ENCODE peak calls at places on chromosomes 4 and X, in seven cellular contexts. One of them, this sample, is unnamed.

GRCh38 chr4:175833574-175834350 is 21.7 kb upstream of the GPM6A start:
- DNase-seq in ureter: no peak
- DNase-seq in NCI-H2081: peak
- DNase-seq in astrocyte: peak
- DNase-seq in stomach: no peak
- DNase-seq in T-cell: no peak
- DNase-seq in activated T-cell treated with anti-CD3 and anti-CD28 coated beads for 24 hours: no peak
- DNase-seq in this sample: no peak

GRCh38 chr4:39362827-39363226 is 3.3 kb downstream of the RFC1 start:
- DNase-seq in ureter: no peak
- DNase-seq in NCI-H2081: no peak
- DNase-seq in astrocyte: peak
- DNase-seq in stomach: no peak
- DNase-seq in T-cell: no peak
- DNase-seq in activated T-cell treated with anti-CD3 and anti-CD28 coated beads for 24 hours: no peak
- DNase-seq in this sample: peak

GRCh38 chr4:146318894-146319293 is 104.6 kb downstream of the REELD1 start:
- DNase-seq in ureter: no peak
- DNase-seq in NCI-H2081: no peak
- DNase-seq in astrocyte: no peak
- DNase-seq in stomach: no peak
- DNase-seq in T-cell: no peak
- DNase-seq in activated T-cell treated with anti-CD3 and anti-CD28 coated beads for 24 hours: no peak
- DNase-seq in this sample: no peak

GRCh38 chr4:2866891-2867290 is 23.2 kb downstream of the ADD1 start:
- DNase-seq in ureter: no peak
- DNase-seq in NCI-H2081: no peak
- DNase-seq in astrocyte: peak
- DNase-seq in stomach: no peak
- DNase-seq in T-cell: no peak
- DNase-seq in activated T-cell treated with anti-CD3 and anti-CD28 coated beads for 24 hours: no peak
- DNase-seq in this sample: peak

GRCh38 chrX:63713510-63713909 is 71.5 kb downstream of the ARHGEF9 start:
- DNase-seq in ureter: no peak
- DNase-seq in NCI-H2081: no peak
- DNase-seq in astrocyte: peak
- DNase-seq in stomach: no peak
- DNase-seq in T-cell: no peak
- DNase-seq in activated T-cell treated with anti-CD3 and anti-CD28 coated beads for 24 hours: no peak
- DNase-seq in this sample: peak

GRCh38 chr4:41718907-41719306 is 29.6 kb downstream of the PHOX2B start:
- DNase-seq in ureter: no peak
- DNase-seq in NCI-H2081: no peak
- DNase-seq in astrocyte: peak
- DNase-seq in stomach: no peak
- DNase-seq in T-cell: no peak
- DNase-seq in activated T-cell treated with anti-CD3 and anti-CD28 coated beads for 24 hours: no peak
- DNase-seq in this sample: peak

GRCh38 chr4:159481936-159482335 is 379.1 kb downstream of the RAPGEF2 start:
- DNase-seq in ureter: no peak
- DNase-seq in NCI-H2081: no peak
- DNase-seq in astrocyte: no peak
- DNase-seq in stomach: no peak
- DNase-seq in T-cell: no peak
- DNase-seq in activated T-cell treated with anti-CD3 and anti-CD28 coated beads for 24 hours: no peak
- DNase-seq in this sample: no peak

GRCh38 chr4:36385951-36386561 is 104.6 kb downstream of the DTHD1 start:
- DNase-seq in ureter: no peak
- DNase-seq in NCI-H2081: no peak
- DNase-seq in astrocyte: no peak
- DNase-seq in stomach: no peak
- DNase-seq in T-cell: peak
- DNase-seq in activated T-cell treated with anti-CD3 and anti-CD28 coated beads for 24 hours: no peak
- DNase-seq in this sample: no peak

GRCh38 chr4:97656034-97656720 is 487.1 kb downstream of the STPG2 start:
- DNase-seq in ureter: no peak
- DNase-seq in NCI-H2081: no peak
- DNase-seq in astrocyte: peak
- DNase-seq in stomach: no peak
- DNase-seq in T-cell: no peak
- DNase-seq in activated T-cell treated with anti-CD3 and anti-CD28 coated beads for 24 hours: no peak
- DNase-seq in this sample: peak

GRCh38 chr4:84158670-84159069 is 340.4 kb downstream of the NKX6-1 start:
- DNase-seq in ureter: no peak
- DNase-seq in NCI-H2081: no peak
- DNase-seq in astrocyte: no peak
- DNase-seq in stomach: no peak
- DNase-seq in T-cell: no peak
- DNase-seq in activated T-cell treated with anti-CD3 and anti-CD28 coated beads for 24 hours: no peak
- DNase-seq in this sample: no peak

This sample was measured in iris pigment epithelial cell.